ENCODE peak calls at places on chromosome 5, in eight cellular contexts. L, J, B, Y, M, K, I and S are unnamed samples.

GRCh38 chr5:73955447-73955846 is 329.5 kb downstream of the ARHGEF28 start:
- DNase-seq in L (peak), J (no peak), B (no peak), Y (no peak), M (peak), K (no peak), I (no peak), S (no peak)

GRCh38 chr5:176739461-176740051 is 70.8 kb upstream of the UNC5A start:
- DNase-seq in L (no peak), J (no peak), B (no peak), Y (no peak), M (no peak), K (no peak), I (no peak), S (no peak)

GRCh38 chr5:64506567-64507321 is 929 bp downstream of the RGS7BP start:
- DNase-seq in L (no peak), J (no peak), B (no peak), Y (no peak), M (no peak), K (no peak), I (no peak), S (no peak)

GRCh38 chr5:77463905-77464304 is 28.2 kb downstream of the WDR41 start:
- DNase-seq in L (no peak), J (no peak), B (no peak), Y (no peak), M (no peak), K (no peak), I (no peak), S (no peak)

GRCh38 chr5:123204224-123204623 is 115.2 kb downstream of the PRDM6 start:
- DNase-seq in L (no peak), J (no peak), B (no peak), Y (no peak), M (no peak), K (no peak), I (no peak), S (no peak)

GRCh38 chr5:179832039-179832745 is 11.5 kb downstream of the SQSTM1 start:
- DNase-seq in L (no peak), J (no peak), B (no peak), Y (no peak), M (no peak), K (no peak), I (no peak), S (no peak)

GRCh38 chr5:117487556-117487955 is 912.9 kb upstream of the SEMA6A start:
- DNase-seq in L (no peak), J (no peak), B (no peak), Y (no peak), M (no peak), K (no peak), I (no peak), S (no peak)

GRCh38 chr5:65837139-65837538 is 89.2 kb upstream of the ERBIN start:
- DNase-seq in L (peak), J (peak), B (no peak), Y (no peak), M (no peak), K (no peak), I (no peak), S (no peak)

GRCh38 chr5:142182840-142183239 is 74.3 kb downstream of the NDFIP1 start:
- DNase-seq in L (no peak), J (no peak), B (no peak), Y (no peak), M (no peak), K (no peak), I (no peak), S (no peak)

GRCh38 chr5:126414874-126415502 is 8.2 kb upstream of the GRAMD2B start:
- DNase-seq in L (peak), J (peak), B (no peak), Y (no peak), M (no peak), K (no peak), I (no peak), S (no peak)

GRCh38 chr5:64831996-64832395 is 63.3 kb downstream of the CWC27 start:
- DNase-seq in L (no peak), J (no peak), B (no peak), Y (no peak), M (no peak), K (no peak), I (no peak), S (no peak)

GRCh38 chr5:106677057-106677456 is 993.7 kb downstream of the EFNA5 start:
- DNase-seq in L (no peak), J (no peak), B (no peak), Y (no peak), M (no peak), K (no peak), I (no peak), S (no peak)

GRCh38 chr5:148836272-148837250 is 10.2 kb downstream of the ADRB2 start:
- DNase-seq in L (no peak), J (no peak), B (no peak), Y (no peak), M (no peak), K (no peak), I (no peak), S (no peak)

GRCh38 chr5:435156-435790 is 7.7 kb upstream of the EXOC3 start:
- DNase-seq in L (no peak), J (no peak), B (no peak), Y (no peak), M (no peak), K (no peak), I (no peak), S (no peak)

GRCh38 chr5:1541662-1542008 is 17.9 kb upstream of the LPCAT1 start:
- DNase-seq in L (no peak), J (no peak), B (no peak), Y (no peak), M (no peak), K (no peak), I (no peak), S (no peak)

GRCh38 chr5:42250-42649 is 49.7 kb upstream of the PLEKHG4B start:
- DNase-seq in L (peak), J (peak), B (peak), Y (no peak), M (no peak), K (no peak), I (no peak), S (no peak)

GRCh38 chr5:109959652-109960051 is 269.9 kb downstream of the MAN2A1 start:
- DNase-seq in L (no peak), J (no peak), B (no peak), Y (no peak), M (no peak), K (no peak), I (no peak), S (no peak)

GRCh38 chr5:128358826-128359225 is 179.2 kb downstream of the FBN2 start:
- DNase-seq in L (peak), J (no peak), B (no peak), Y (no peak), M (no peak), K (no peak), I (no peak), S (no peak)

GRCh38 chr5:36373527-36374086 is 71.9 kb upstream of the RANBP3L start:
- DNase-seq in L (peak), J (peak), B (peak), Y (no peak), M (no peak), K (no peak), I (no peak), S (no peak)

GRCh38 chr5:6681682-6682081 is 31.6 kb upstream of the TENT4A start:
- DNase-seq in L (no peak), J (no peak), B (no peak), Y (no peak), M (no peak), K (no peak), I (no peak), S (no peak)

GRCh38 chr5:32030226-32030625 is 143.9 kb downstream of the GOLPH3 start:
- DNase-seq in L (no peak), J (peak), B (peak), Y (no peak), M (no peak), K (no peak), I (no peak), S (no peak)

GRCh38 chr5:36713541-36713940 is 107.1 kb downstream of the SLC1A3 start:
- DNase-seq in L (no peak), J (no peak), B (no peak), Y (no peak), M (no peak), K (no peak), I (no peak), S (no peak)

GRCh38 chr5:148459669-148460068 is 75.9 kb downstream of the FBXO38 start:
- DNase-seq in L (no peak), J (no peak), B (no peak), Y (no peak), M (no peak), K (no peak), I (no peak), S (no peak)

GRCh38 chr5:180784497-180785097 is 18.0 kb downstream of the MGAT1 start:
- DNase-seq in L (peak), J (peak), B (peak), Y (peak), M (peak), K (peak), I (no peak), S (peak)

GRCh38 chr5:177356756-177357458 is 817 bp upstream of the RGS14 start:
- DNase-seq in L (no peak), J (no peak), B (no peak), Y (no peak), M (no peak), K (no peak), I (no peak), S (no peak)

GRCh38 chr5:39465843-39466242 is 41.1 kb upstream of the DAB2 start:
- DNase-seq in L (no peak), J (no peak), B (no peak), Y (no peak), M (no peak), K (no peak), I (no peak), S (peak)

GRCh38 chr5:169099801-169100734 is 200.9 kb downstream of the SLIT3 start:
- DNase-seq in L (no peak), J (peak), B (peak), Y (no peak), M (no peak), K (no peak), I (no peak), S (no peak)

GRCh38 chr5:68365894-68366293 is 150.3 kb downstream of the PIK3R1 start:
- DNase-seq in L (no peak), J (no peak), B (no peak), Y (no peak), M (no peak), K (no peak), I (no peak), S (no peak)

GRCh38 chr5:54703091-54703490 is 185.5 kb downstream of the SNX18 start:
- DNase-seq in L (peak), J (peak), B (peak), Y (no peak), M (no peak), K (no peak), I (no peak), S (peak)

GRCh38 chr5:134438268-134438622 is 26.6 kb upstream of the CDKN2AIPNL start:
- DNase-seq in L (peak), J (peak), B (peak), Y (no peak), M (no peak), K (no peak), I (no peak), S (no peak)